ENCODE peak calls at places on chromosomes 5 and 9, in five cellular contexts. One of them, this sample, is unnamed.

GRCh38 chr5:4158750-4159447 is 563.3 kb downstream of the IRX1 start:
- DNase-seq in fibroblast of mammary gland: no peak
- DNase-seq in DND-41: no peak
- DNase-seq in thyroid gland: no peak
- DNase-seq in activated T-helper 1 cell treated with anti-CD3 and anti-CD28 coated beads, Interleukin-2, amount 50 U/mL, for 16 hours: no peak
- DNase-seq in this sample: no peak

GRCh38 chr5:149271195-149271716 is 403 bp upstream of the AFAP1L1 start:
- DNase-seq in fibroblast of mammary gland: no peak
- DNase-seq in DND-41: no peak
- DNase-seq in thyroid gland: no peak
- DNase-seq in activated T-helper 1 cell treated with anti-CD3 and anti-CD28 coated beads, Interleukin-2, amount 50 U/mL, for 16 hours: no peak
- DNase-seq in this sample: no peak

GRCh38 chr9:93256878-93257807 is 73.2 kb downstream of the WNK2 start:
- DNase-seq in fibroblast of mammary gland: no peak
- DNase-seq in DND-41: no peak
- DNase-seq in thyroid gland: no peak
- DNase-seq in activated T-helper 1 cell treated with anti-CD3 and anti-CD28 coated beads, Interleukin-2, amount 50 U/mL, for 16 hours: no peak
- DNase-seq in this sample: no peak

GRCh38 chr9:110049699-110050450 is 158.1 kb downstream of the C9orf152 start:
- DNase-seq in fibroblast of mammary gland: no peak
- DNase-seq in DND-41: peak; percentile 46
- DNase-seq in thyroid gland: peak; percentile 47
- DNase-seq in activated T-helper 1 cell treated with anti-CD3 and anti-CD28 coated beads, Interleukin-2, amount 50 U/mL, for 16 hours: no peak
- DNase-seq in this sample: peak; percentile 1

GRCh38 chr5:126129431-126129830 is 293.8 kb upstream of the GRAMD2B start:
- DNase-seq in fibroblast of mammary gland: no peak
- DNase-seq in DND-41: no peak
- DNase-seq in thyroid gland: no peak
- DNase-seq in activated T-helper 1 cell treated with anti-CD3 and anti-CD28 coated beads, Interleukin-2, amount 50 U/mL, for 16 hours: no peak
- DNase-seq in this sample: no peak

GRCh38 chr9:118059520-118060278 is 355.5 kb downstream of the TLR4 start:
- DNase-seq in fibroblast of mammary gland: peak; percentile 15
- DNase-seq in DND-41: peak; percentile 48
- DNase-seq in thyroid gland: no peak
- DNase-seq in activated T-helper 1 cell treated with anti-CD3 and anti-CD28 coated beads, Interleukin-2, amount 50 U/mL, for 16 hours: no peak
- DNase-seq in this sample: no peak

GRCh38 chr9:72856985-72857631 is 95.7 kb downstream of the ALDH1A1 start:
- DNase-seq in fibroblast of mammary gland: peak; percentile 76
- DNase-seq in DND-41: peak; percentile 17
- DNase-seq in thyroid gland: peak; percentile 14
- DNase-seq in activated T-helper 1 cell treated with anti-CD3 and anti-CD28 coated beads, Interleukin-2, amount 50 U/mL, for 16 hours: no peak
- DNase-seq in this sample: no peak

GRCh38 chr5:132221781-132222648 is 5.6 kb downstream of the P4HA2 start:
- DNase-seq in fibroblast of mammary gland: peak; percentile 86
- DNase-seq in DND-41: no peak
- DNase-seq in thyroid gland: no peak
- DNase-seq in activated T-helper 1 cell treated with anti-CD3 and anti-CD28 coated beads, Interleukin-2, amount 50 U/mL, for 16 hours: no peak
- DNase-seq in this sample: no peak

GRCh38 chr5:35246928-35247644 is 16.8 kb upstream of the PRLR start:
- DNase-seq in fibroblast of mammary gland: peak; percentile 32
- DNase-seq in DND-41: no peak
- DNase-seq in thyroid gland: no peak
- DNase-seq in activated T-helper 1 cell treated with anti-CD3 and anti-CD28 coated beads, Interleukin-2, amount 50 U/mL, for 16 hours: no peak
- DNase-seq in this sample: no peak

GRCh38 chr5:139808481-139809330 is 13.1 kb downstream of the PSD2 start:
- DNase-seq in fibroblast of mammary gland: peak; percentile 16
- DNase-seq in DND-41: peak; percentile 81
- DNase-seq in thyroid gland: peak; percentile 18
- DNase-seq in activated T-helper 1 cell treated with anti-CD3 and anti-CD28 coated beads, Interleukin-2, amount 50 U/mL, for 16 hours: no peak
- DNase-seq in this sample: no peak

GRCh38 chr5:53206562-53206961 is 97.0 kb upstream of the MOCS2 start:
- DNase-seq in fibroblast of mammary gland: no peak
- DNase-seq in DND-41: peak; percentile 50
- DNase-seq in thyroid gland: no peak
- DNase-seq in activated T-helper 1 cell treated with anti-CD3 and anti-CD28 coated beads, Interleukin-2, amount 50 U/mL, for 16 hours: no peak
- DNase-seq in this sample: no peak

GRCh38 chr9:12801663-12802062 is 26.8 kb downstream of the LURAP1L start:
- DNase-seq in fibroblast of mammary gland: no peak
- DNase-seq in DND-41: no peak
- DNase-seq in thyroid gland: no peak
- DNase-seq in activated T-helper 1 cell treated with anti-CD3 and anti-CD28 coated beads, Interleukin-2, amount 50 U/mL, for 16 hours: no peak
- DNase-seq in this sample: no peak

GRCh38 chr5:170289749-170290148 is 7.8 kb downstream of the LCP2 start:
- DNase-seq in fibroblast of mammary gland: no peak
- DNase-seq in DND-41: no peak
- DNase-seq in thyroid gland: no peak
- DNase-seq in activated T-helper 1 cell treated with anti-CD3 and anti-CD28 coated beads, Interleukin-2, amount 50 U/mL, for 16 hours: no peak
- DNase-seq in this sample: no peak

GRCh38 chr5:179303801-179304200 is 41.5 kb downstream of the ADAMTS2 start:
- DNase-seq in fibroblast of mammary gland: no peak
- DNase-seq in DND-41: no peak
- DNase-seq in thyroid gland: no peak
- DNase-seq in activated T-helper 1 cell treated with anti-CD3 and anti-CD28 coated beads, Interleukin-2, amount 50 U/mL, for 16 hours: no peak
- DNase-seq in this sample: no peak

GRCh38 chr9:35051069-35051967 is 21.1 kb downstream of the VCP start:
- DNase-seq in fibroblast of mammary gland: peak; percentile 63
- DNase-seq in DND-41: peak; percentile 55
- DNase-seq in thyroid gland: peak; percentile 23
- DNase-seq in activated T-helper 1 cell treated with anti-CD3 and anti-CD28 coated beads, Interleukin-2, amount 50 U/mL, for 16 hours: no peak
- DNase-seq in this sample: no peak

GRCh38 chr9:31272456-31273295 is 1111.8 kb upstream of the ACO1 start:
- DNase-seq in fibroblast of mammary gland: no peak
- DNase-seq in DND-41: no peak
- DNase-seq in thyroid gland: no peak
- DNase-seq in activated T-helper 1 cell treated with anti-CD3 and anti-CD28 coated beads, Interleukin-2, amount 50 U/mL, for 16 hours: no peak
- DNase-seq in this sample: no peak

GRCh38 chr9:100355561-100355960 is 2.8 kb upstream of the TEX10 start:
- DNase-seq in fibroblast of mammary gland: no peak
- DNase-seq in DND-41: no peak
- DNase-seq in thyroid gland: no peak
- DNase-seq in activated T-helper 1 cell treated with anti-CD3 and anti-CD28 coated beads, Interleukin-2, amount 50 U/mL, for 16 hours: no peak
- DNase-seq in this sample: no peak

GRCh38 chr5:162882629-162883028 is 554.8 kb upstream of the CCNG1 start:
- DNase-seq in fibroblast of mammary gland: no peak
- DNase-seq in DND-41: no peak
- DNase-seq in thyroid gland: no peak
- DNase-seq in activated T-helper 1 cell treated with anti-CD3 and anti-CD28 coated beads, Interleukin-2, amount 50 U/mL, for 16 hours: no peak
- DNase-seq in this sample: no peak

GRCh38 chr5:95087819-95088317 is 197.0 kb downstream of the MCTP1 start:
- DNase-seq in fibroblast of mammary gland: peak; percentile 70
- DNase-seq in DND-41: no peak
- DNase-seq in thyroid gland: no peak
- DNase-seq in activated T-helper 1 cell treated with anti-CD3 and anti-CD28 coated beads, Interleukin-2, amount 50 U/mL, for 16 hours: no peak
- DNase-seq in this sample: no peak

GRCh38 chr5:132013711-132014110 is 2.3 kb upstream of the ACSL6 start:
- DNase-seq in fibroblast of mammary gland: no peak
- DNase-seq in DND-41: no peak
- DNase-seq in thyroid gland: no peak
- DNase-seq in activated T-helper 1 cell treated with anti-CD3 and anti-CD28 coated beads, Interleukin-2, amount 50 U/mL, for 16 hours: no peak
- DNase-seq in this sample: no peak

GRCh38 chr9:20191239-20191840 is 402.5 kb upstream of the SLC24A2 start:
- DNase-seq in fibroblast of mammary gland: no peak
- DNase-seq in DND-41: no peak
- DNase-seq in thyroid gland: no peak
- DNase-seq in activated T-helper 1 cell treated with anti-CD3 and anti-CD28 coated beads, Interleukin-2, amount 50 U/mL, for 16 hours: no peak
- DNase-seq in this sample: no peak

GRCh38 chr9:27471789-27472585 is 52.1 kb upstream of the IFNK start:
- DNase-seq in fibroblast of mammary gland: peak; percentile 41
- DNase-seq in DND-41: no peak
- DNase-seq in thyroid gland: no peak
- DNase-seq in activated T-helper 1 cell treated with anti-CD3 and anti-CD28 coated beads, Interleukin-2, amount 50 U/mL, for 16 hours: no peak
- DNase-seq in this sample: no peak

GRCh38 chr5:158922816-158923215 is 176.9 kb downstream of the EBF1 start:
- DNase-seq in fibroblast of mammary gland: no peak
- DNase-seq in DND-41: no peak
- DNase-seq in thyroid gland: no peak
- DNase-seq in activated T-helper 1 cell treated with anti-CD3 and anti-CD28 coated beads, Interleukin-2, amount 50 U/mL, for 16 hours: no peak
- DNase-seq in this sample: no peak

GRCh38 chr5:159787837-159788236 is 128.4 kb upstream of the ADRA1B start:
- DNase-seq in fibroblast of mammary gland: peak; percentile 59
- DNase-seq in DND-41: no peak
- DNase-seq in thyroid gland: no peak
- DNase-seq in activated T-helper 1 cell treated with anti-CD3 and anti-CD28 coated beads, Interleukin-2, amount 50 U/mL, for 16 hours: no peak
- DNase-seq in this sample: no peak

GRCh38 chr5:60538955-60539866 is 160.8 kb downstream of the DEPDC1B start:
- DNase-seq in fibroblast of mammary gland: peak; percentile 40
- DNase-seq in DND-41: no peak
- DNase-seq in thyroid gland: no peak
- DNase-seq in activated T-helper 1 cell treated with anti-CD3 and anti-CD28 coated beads, Interleukin-2, amount 50 U/mL, for 16 hours: no peak
- DNase-seq in this sample: no peak

GRCh38 chr9:133461975-133462374 is 2.2 kb downstream of the CACFD1 start:
- DNase-seq in fibroblast of mammary gland: no peak
- DNase-seq in DND-41: no peak
- DNase-seq in thyroid gland: peak; percentile 36
- DNase-seq in activated T-helper 1 cell treated with anti-CD3 and anti-CD28 coated beads, Interleukin-2, amount 50 U/mL, for 16 hours: no peak
- DNase-seq in this sample: no peak

GRCh38 chr5:172553838-172554344 is 87.2 kb upstream of the NEURL1B start:
- DNase-seq in fibroblast of mammary gland: no peak
- DNase-seq in DND-41: no peak
- DNase-seq in thyroid gland: no peak
- DNase-seq in activated T-helper 1 cell treated with anti-CD3 and anti-CD28 coated beads, Interleukin-2, amount 50 U/mL, for 16 hours: no peak
- DNase-seq in this sample: no peak

GRCh38 chr5:142803428-142804111 is 33.4 kb downstream of the ARHGAP26 start:
- DNase-seq in fibroblast of mammary gland: peak; percentile 71
- DNase-seq in DND-41: no peak
- DNase-seq in thyroid gland: no peak
- DNase-seq in activated T-helper 1 cell treated with anti-CD3 and anti-CD28 coated beads, Interleukin-2, amount 50 U/mL, for 16 hours: no peak
- DNase-seq in this sample: no peak

This sample was measured in CD8-positive, alpha-beta memory T cell.